ENCODE peak calls at places on chromosomes 11 and 22, in six cellular contexts. V is activated T-cell treated with anti-CD3 and anti-CD28 coated beads for 1 hour; Q is brain microvascular endothelial cell; O is SJSA1; N is GM12865; M is activated T-helper 1 cell treated with anti-CD3 and anti-CD28 coated beads, Interleukin-2, amount 50 U/mL, for 16 hours. T is an unnamed sample.

GRCh38 chr11:73012121-73012863 is 129.8 kb downstream of the FCHSD2 start:
- DNase-seq in V (no peak), Q (peak), O (peak), N (no peak), M (no peak), T (peak)

GRCh38 chr22:44284711-44285110 is 28.0 kb downstream of the SHISAL1 start:
- DNase-seq in V (no peak), Q (no peak), O (no peak), N (no peak), M (no peak), T (no peak)

GRCh38 chr22:31082606-31083376 is 1.7 kb downstream of the SMTN start:
- DNase-seq in V (peak), Q (peak), O (no peak), N (peak), M (no peak), T (peak)

GRCh38 chr11:9016916-9017642 is 13.3 kb upstream of the NRIP3 start:
- DNase-seq in V (no peak), Q (no peak), O (no peak), N (no peak), M (no peak), T (no peak)

GRCh38 chr11:61967924-61968757 is 707 bp upstream of the FTH1 start:
- DNase-seq in V (peak), Q (no peak), O (peak), N (peak), M (no peak), T (peak)

GRCh38 chr11:124841186-124841585 is 24.0 kb upstream of the ROBO3 start:
- DNase-seq in V (no peak), Q (no peak), O (no peak), N (no peak), M (no peak), T (no peak)

GRCh38 chr11:10293423-10294288 is at the start of gene SBF2:
- DNase-seq in V (peak), Q (peak), O (peak), N (peak), M (peak), T (peak)

GRCh38 chr22:41248314-41248713 is 7.6 kb upstream of the CHADL start:
- DNase-seq in V (no peak), Q (no peak), O (no peak), N (no peak), M (no peak), T (no peak)

GRCh38 chr22:38455530-38456271 is 702 bp upstream of the KCNJ4 start:
- DNase-seq in V (no peak), Q (no peak), O (no peak), N (peak), M (no peak), T (peak)

GRCh38 chr11:88861618-88862017 is 204.2 kb downstream of the GRM5 start:
- DNase-seq in V (no peak), Q (no peak), O (no peak), N (no peak), M (no peak), T (no peak)

GRCh38 chr11:76823481-76824028 is 37.2 kb upstream of the ACER3 start:
- DNase-seq in V (no peak), Q (peak), O (peak), N (no peak), M (no peak), T (peak)

GRCh38 chr11:12216542-12217422 is 106.4 kb downstream of the MICAL2 start:
- DNase-seq in V (no peak), Q (peak), O (no peak), N (no peak), M (no peak), T (peak)

GRCh38 chr11:47071871-47072270 is 104.8 kb downstream of the ARFGAP2 start:
- DNase-seq in V (no peak), Q (no peak), O (no peak), N (no peak), M (no peak), T (no peak)

GRCh38 chr11:63142459-63142858 is 1.6 kb downstream of the SLC22A24 start:
- DNase-seq in V (no peak), Q (no peak), O (no peak), N (no peak), M (no peak), T (no peak)

GRCh38 chr11:19827399-19828135 is 114.9 kb downstream of the NAV2 start:
- DNase-seq in V (no peak), Q (no peak), O (no peak), N (no peak), M (no peak), T (peak)

GRCh38 chr11:2796508-2797180 is 88.9 kb downstream of the CDKN1C start:
- DNase-seq in V (no peak), Q (no peak), O (no peak), N (no peak), M (no peak), T (no peak)

GRCh38 chr22:50678218-50678650 is 5.6 kb downstream of the SHANK3 start:
- DNase-seq in V (no peak), Q (no peak), O (no peak), N (no peak), M (no peak), T (no peak)

GRCh38 chr11:71481101-71481960 is 28.3 kb downstream of the NADSYN1 start:
- DNase-seq in V (no peak), Q (no peak), O (no peak), N (no peak), M (no peak), T (no peak)

GRCh38 chr11:2376751-2377451 is at the start of gene CD81:
- DNase-seq in V (peak), Q (no peak), O (peak), N (peak), M (peak), T (peak)